ENCODE peak calls at places on chromosomes 12 and 14, in six cellular contexts. One of them, this sample, is unnamed.

GRCh38 chr12:9064815-9065606 is 50.7 kb downstream of the A2M start:
- DNase-seq in GM04504: no peak
- DNase-seq in nucleus accumbens: peak
- DNase-seq in hypothalamus: peak
- DNase-seq in GM19239: no peak
- DNase-seq in neural crest cell: peak
- DNase-seq in this sample: no peak

GRCh38 chr12:110546339-110546738 is 36.8 kb downstream of the PPTC7 start:
- DNase-seq in GM04504: peak
- DNase-seq in nucleus accumbens: no peak
- DNase-seq in hypothalamus: no peak
- DNase-seq in GM19239: no peak
- DNase-seq in neural crest cell: no peak
- DNase-seq in this sample: no peak

GRCh38 chr14:23114669-23115491 is 4.2 kb downstream of the CEBPE start:
- DNase-seq in GM04504: peak
- DNase-seq in nucleus accumbens: no peak
- DNase-seq in hypothalamus: no peak
- DNase-seq in GM19239: no peak
- DNase-seq in neural crest cell: no peak
- DNase-seq in this sample: no peak

GRCh38 chr12:71639341-71639760 is 24.3 kb downstream of the ZFC3H1 start:
- DNase-seq in GM04504: no peak
- DNase-seq in nucleus accumbens: no peak
- DNase-seq in hypothalamus: no peak
- DNase-seq in GM19239: no peak
- DNase-seq in neural crest cell: no peak
- DNase-seq in this sample: no peak

GRCh38 chr14:78127233-78127632 is 42.9 kb upstream of the NRXN3 start:
- DNase-seq in GM04504: no peak
- DNase-seq in nucleus accumbens: no peak
- DNase-seq in hypothalamus: no peak
- DNase-seq in GM19239: no peak
- DNase-seq in neural crest cell: no peak
- DNase-seq in this sample: no peak

GRCh38 chr14:73180385-73180805 is 44.1 kb downstream of the PSEN1 start:
- DNase-seq in GM04504: peak
- DNase-seq in nucleus accumbens: no peak
- DNase-seq in hypothalamus: no peak
- DNase-seq in GM19239: no peak
- DNase-seq in neural crest cell: no peak
- DNase-seq in this sample: no peak

GRCh38 chr12:130142736-130143135 is 19.5 kb upstream of the FZD10 start:
- DNase-seq in GM04504: no peak
- DNase-seq in nucleus accumbens: no peak
- DNase-seq in hypothalamus: no peak
- DNase-seq in GM19239: no peak
- DNase-seq in neural crest cell: no peak
- DNase-seq in this sample: no peak

GRCh38 chr12:93789767-93790166 is 112.6 kb downstream of the CRADD start:
- DNase-seq in GM04504: no peak
- DNase-seq in nucleus accumbens: no peak
- DNase-seq in hypothalamus: no peak
- DNase-seq in GM19239: no peak
- DNase-seq in neural crest cell: no peak
- DNase-seq in this sample: no peak

GRCh38 chr14:99522457-99522891 is 41.3 kb downstream of the CCNK start:
- DNase-seq in GM04504: peak
- DNase-seq in nucleus accumbens: no peak
- DNase-seq in hypothalamus: no peak
- DNase-seq in GM19239: no peak
- DNase-seq in neural crest cell: no peak
- DNase-seq in this sample: no peak

GRCh38 chr12:95788637-95789036 is 1.9 kb downstream of the NTN4 start:
- DNase-seq in GM04504: no peak
- DNase-seq in nucleus accumbens: no peak
- DNase-seq in hypothalamus: no peak
- DNase-seq in GM19239: no peak
- DNase-seq in neural crest cell: no peak
- DNase-seq in this sample: no peak

GRCh38 chr12:123571343-123571813 is 13.0 kb upstream of the TMED2 start:
- DNase-seq in GM04504: peak
- DNase-seq in nucleus accumbens: no peak
- DNase-seq in hypothalamus: no peak
- DNase-seq in GM19239: no peak
- DNase-seq in neural crest cell: no peak
- DNase-seq in this sample: no peak

GRCh38 chr12:70196732-70197361 is 46.4 kb upstream of the CNOT2 start:
- DNase-seq in GM04504: no peak
- DNase-seq in nucleus accumbens: no peak
- DNase-seq in hypothalamus: no peak
- DNase-seq in GM19239: no peak
- DNase-seq in neural crest cell: no peak
- DNase-seq in this sample: no peak

GRCh38 chr12:100473716-100474150 is at the start of gene NR1H4:
- DNase-seq in GM04504: peak
- DNase-seq in nucleus accumbens: no peak
- DNase-seq in hypothalamus: no peak
- DNase-seq in GM19239: no peak
- DNase-seq in neural crest cell: no peak
- DNase-seq in this sample: no peak

GRCh38 chr12:93441111-93441616 is 583 bp downstream of the UBE2N start:
- DNase-seq in GM04504: no peak
- DNase-seq in nucleus accumbens: no peak
- DNase-seq in hypothalamus: peak
- DNase-seq in GM19239: no peak
- DNase-seq in neural crest cell: no peak
- DNase-seq in this sample: peak

GRCh38 chr14:60815371-60815770 is 80.8 kb downstream of the MNAT1 start:
- DNase-seq in GM04504: no peak
- DNase-seq in nucleus accumbens: no peak
- DNase-seq in hypothalamus: no peak
- DNase-seq in GM19239: peak
- DNase-seq in neural crest cell: no peak
- DNase-seq in this sample: no peak

GRCh38 chr12:52495385-52495784 is 2.3 kb upstream of the KRT6A start:
- DNase-seq in GM04504: no peak
- DNase-seq in nucleus accumbens: no peak
- DNase-seq in hypothalamus: no peak
- DNase-seq in GM19239: no peak
- DNase-seq in neural crest cell: no peak
- DNase-seq in this sample: no peak

GRCh38 chr14:52354257-52354656 is 40.1 kb downstream of the PTGER2 start:
- DNase-seq in GM04504: no peak
- DNase-seq in nucleus accumbens: no peak
- DNase-seq in hypothalamus: no peak
- DNase-seq in GM19239: no peak
- DNase-seq in neural crest cell: no peak
- DNase-seq in this sample: no peak

GRCh38 chr14:68677476-68677875 is 115.4 kb downstream of the ZFP36L1 start:
- DNase-seq in GM04504: no peak
- DNase-seq in nucleus accumbens: no peak
- DNase-seq in hypothalamus: no peak
- DNase-seq in GM19239: no peak
- DNase-seq in neural crest cell: no peak
- DNase-seq in this sample: no peak

GRCh38 chr12:102423447-102423846 is 56.9 kb downstream of the IGF1 start:
- DNase-seq in GM04504: no peak
- DNase-seq in nucleus accumbens: no peak
- DNase-seq in hypothalamus: no peak
- DNase-seq in GM19239: no peak
- DNase-seq in neural crest cell: no peak
- DNase-seq in this sample: no peak

GRCh38 chr12:100718212-100718611 is 76.4 kb upstream of the ANO4 start:
- DNase-seq in GM04504: no peak
- DNase-seq in nucleus accumbens: no peak
- DNase-seq in hypothalamus: no peak
- DNase-seq in GM19239: no peak
- DNase-seq in neural crest cell: no peak
- DNase-seq in this sample: no peak

GRCh38 chr12:26822051-26822450 is 10.9 kb downstream of the ITPR2 start:
- DNase-seq in GM04504: no peak
- DNase-seq in nucleus accumbens: no peak
- DNase-seq in hypothalamus: no peak
- DNase-seq in GM19239: no peak
- DNase-seq in neural crest cell: no peak
- DNase-seq in this sample: no peak

GRCh38 chr12:46153267-46153872 is 115.5 kb downstream of the SLC38A1 start:
- DNase-seq in GM04504: peak
- DNase-seq in nucleus accumbens: no peak
- DNase-seq in hypothalamus: no peak
- DNase-seq in GM19239: no peak
- DNase-seq in neural crest cell: no peak
- DNase-seq in this sample: no peak

GRCh38 chr14:51784466-51784865 is 75.9 kb upstream of the GNG2 start:
- DNase-seq in GM04504: no peak
- DNase-seq in nucleus accumbens: no peak
- DNase-seq in hypothalamus: no peak
- DNase-seq in GM19239: no peak
- DNase-seq in neural crest cell: no peak
- DNase-seq in this sample: no peak

GRCh38 chr12:124036117-124037109 is 63.4 kb downstream of the ZNF664 start:
- DNase-seq in GM04504: no peak
- DNase-seq in nucleus accumbens: no peak
- DNase-seq in hypothalamus: no peak
- DNase-seq in GM19239: peak
- DNase-seq in neural crest cell: peak
- DNase-seq in this sample: peak

GRCh38 chr12:91129662-91130362 is 18.5 kb upstream of the LUM start:
- DNase-seq in GM04504: no peak
- DNase-seq in nucleus accumbens: no peak
- DNase-seq in hypothalamus: no peak
- DNase-seq in GM19239: no peak
- DNase-seq in neural crest cell: no peak
- DNase-seq in this sample: no peak

GRCh38 chr12:26119391-26119981 is 5.4 kb downstream of the BHLHE41 start:
- DNase-seq in GM04504: no peak
- DNase-seq in nucleus accumbens: no peak
- DNase-seq in hypothalamus: no peak
- DNase-seq in GM19239: no peak
- DNase-seq in neural crest cell: no peak
- DNase-seq in this sample: no peak

GRCh38 chr12:38689704-38690103 is 215.7 kb downstream of the CPNE8 start:
- DNase-seq in GM04504: peak
- DNase-seq in nucleus accumbens: no peak
- DNase-seq in hypothalamus: no peak
- DNase-seq in GM19239: no peak
- DNase-seq in neural crest cell: no peak
- DNase-seq in this sample: no peak

GRCh38 chr14:30621354-30621953 is 665 bp upstream of the SCFD1 start:
- DNase-seq in GM04504: no peak
- DNase-seq in nucleus accumbens: no peak
- DNase-seq in hypothalamus: no peak
- DNase-seq in GM19239: no peak
- DNase-seq in neural crest cell: no peak
- DNase-seq in this sample: peak

GRCh38 chr12:46049665-46050064 is 59.3 kb upstream of the SCAF11 start:
- DNase-seq in GM04504: no peak
- DNase-seq in nucleus accumbens: no peak
- DNase-seq in hypothalamus: no peak
- DNase-seq in GM19239: no peak
- DNase-seq in neural crest cell: no peak
- DNase-seq in this sample: no peak

GRCh38 chr12:52130695-52131094 is 51.2 kb downstream of the SMIM41 start:
- DNase-seq in GM04504: no peak
- DNase-seq in nucleus accumbens: no peak
- DNase-seq in hypothalamus: no peak
- DNase-seq in GM19239: no peak
- DNase-seq in neural crest cell: no peak
- DNase-seq in this sample: no peak

GRCh38 chr12:50803230-50803629 is 39.3 kb downstream of the ATF1 start:
- DNase-seq in GM04504: no peak
- DNase-seq in nucleus accumbens: no peak
- DNase-seq in hypothalamus: no peak
- DNase-seq in GM19239: no peak
- DNase-seq in neural crest cell: no peak
- DNase-seq in this sample: no peak

GRCh38 chr12:40829738-40830144 is 137.5 kb downstream of the CNTN1 start:
- DNase-seq in GM04504: no peak
- DNase-seq in nucleus accumbens: no peak
- DNase-seq in hypothalamus: no peak
- DNase-seq in GM19239: no peak
- DNase-seq in neural crest cell: no peak
- DNase-seq in this sample: no peak

GRCh38 chr12:80188566-80188965 is 89.2 kb downstream of the OTOGL start:
- DNase-seq in GM04504: no peak
- DNase-seq in nucleus accumbens: no peak
- DNase-seq in hypothalamus: no peak
- DNase-seq in GM19239: no peak
- DNase-seq in neural crest cell: no peak
- DNase-seq in this sample: no peak

GRCh38 chr12:95674088-95674595 is 116.4 kb downstream of the NTN4 start:
- DNase-seq in GM04504: no peak
- DNase-seq in nucleus accumbens: no peak
- DNase-seq in hypothalamus: no peak
- DNase-seq in GM19239: no peak
- DNase-seq in neural crest cell: no peak
- DNase-seq in this sample: no peak

GRCh38 chr14:71467419-71467818 is 464.8 kb upstream of the RGS6 start:
- DNase-seq in GM04504: no peak
- DNase-seq in nucleus accumbens: no peak
- DNase-seq in hypothalamus: no peak
- DNase-seq in GM19239: no peak
- DNase-seq in neural crest cell: no peak
- DNase-seq in this sample: no peak